ENCODE peak calls at places on chromosomes 1 and 21, in eight cellular contexts. V is bronchial epithelial cell; N is mucosa of descending colon; Q is NCI-H1092; O is astrocyte of the spinal cord; S is skeletal muscle cell; B is SHP77; A is naive thymus-derived CD4-positive, alpha-beta T cell. R is an unnamed sample.

GRCh38 chr1:940121-941026 is 16.7 kb downstream of the SAMD11 start:
- DNase-seq in V (no peak), N (peak), Q (peak), O (peak), S (peak), B (peak), A (no peak), R (peak)

GRCh38 chr1:107405241-107405640 is 264.4 kb downstream of the NTNG1 start:
- DNase-seq in V (peak), N (no peak), Q (no peak), O (peak), S (peak), B (no peak), A (no peak), R (no peak)

GRCh38 chr1:8880068-8880676 is 1.7 kb upstream of the ENO1 start:
- DNase-seq in V (peak), N (peak), Q (no peak), O (peak), S (peak), B (peak), A (no peak), R (peak)

GRCh38 chr1:181603735-181604410 is 120.6 kb downstream of the CACNA1E start:
- DNase-seq in V (no peak), N (peak), Q (no peak), O (no peak), S (no peak), B (no peak), A (no peak), R (no peak)

GRCh38 chr21:35408401-35408800 is 359.3 kb upstream of the RUNX1 start:
- DNase-seq in V (no peak), N (no peak), Q (no peak), O (no peak), S (no peak), B (no peak), A (no peak), R (peak)

GRCh38 chr21:45401054-45401518 is 3.9 kb upstream of the COL18A1 start:
- DNase-seq in V (no peak), N (no peak), Q (no peak), O (no peak), S (no peak), B (no peak), A (no peak), R (no peak)

GRCh38 chr1:172497230-172497629 is 35.7 kb upstream of the SUCO start:
- DNase-seq in V (peak), N (no peak), Q (no peak), O (peak), S (peak), B (no peak), A (no peak), R (peak)

GRCh38 chr1:152506899-152507498 is 3.6 kb upstream of the LCE5A start:
- DNase-seq in V (peak), N (no peak), Q (no peak), O (no peak), S (no peak), B (no peak), A (no peak), R (no peak)

GRCh38 chr1:12087797-12088314 is 24.8 kb downstream of the TNFRSF8 start:
- DNase-seq in V (no peak), N (peak), Q (no peak), O (no peak), S (no peak), B (no peak), A (peak), R (no peak)

GRCh38 chr1:183636783-183637182 is 1.2 kb upstream of the ARPC5 start:
- DNase-seq in V (no peak), N (no peak), Q (no peak), O (no peak), S (no peak), B (no peak), A (no peak), R (no peak)

R was measured in A172.